ENCODE peak calls at places on chromosome 6, in nine cellular contexts. F is mucosa of descending colon; I is psoas muscle; P is fibroblast of the aortic adventitia; A is CD8-positive, alpha-beta T cell; J is H7; U is effector CD8-positive, alpha-beta T cell; C is left ventricle myocardium inferior; B is HTR-8/SVneo. X is an unnamed sample.
A peak's percentile ranks its signal among the peaks of the same experiment; 100 is the strongest.

GRCh38 chr6:164296411-164296810 is 881.9 kb downstream of the QKI start:
- DNase-seq in J (no peak), B (no peak), I (no peak), A (no peak), C (no peak), P (peak; percentile 53), U (no peak), F (no peak), X (no peak)

GRCh38 chr6:135995160-135995898 is 143.8 kb downstream of the PDE7B start:
- DNase-seq in P (peak; percentile 85), I (no peak), C (no peak), J (no peak), F (no peak), U (no peak), B (peak; percentile 24), A (no peak), X (no peak)

GRCh38 chr6:93678841-93679454 is 259.6 kb upstream of the EPHA7 start:
- DNase-seq in J (no peak), B (no peak), F (no peak), I (no peak), A (no peak), P (peak; percentile 49), U (no peak), C (no peak), X (no peak)

GRCh38 chr6:35084511-35085203 is 56.5 kb downstream of the TCP11 start:
- DNase-seq in I (no peak), C (no peak), J (peak; percentile 31), A (peak; percentile 37), U (no peak), F (peak; percentile 16), B (no peak), P (no peak), X (no peak)

GRCh38 chr6:29014729-29015608 is 9.9 kb upstream of the ZNF311 start:
- DNase-seq in I (no peak), A (no peak), C (no peak), U (no peak), B (no peak), J (peak; percentile 78), F (no peak), P (peak; percentile 3), X (peak; percentile 73)

GRCh38 chr6:3351105-3351676 is 92.4 kb downstream of the PSMG4 start:
- DNase-seq in F (no peak), I (no peak), B (no peak), P (no peak), U (no peak), J (no peak), C (no peak), A (no peak), X (no peak)

GRCh38 chr6:31874836-31875572 is 3.8 kb downstream of the SLC44A4 start:
- DNase-seq in A (no peak), P (no peak), C (no peak), I (no peak), B (no peak), U (no peak), J (no peak), F (no peak), X (no peak)

GRCh38 chr6:47485491-47486135 is 8.0 kb downstream of the CD2AP start:
- DNase-seq in J (no peak), U (no peak), P (no peak), B (no peak), F (no peak), C (no peak), A (no peak), I (no peak), X (no peak)

X was measured in aorta.